ENCODE peak calls at places on chromosome 13, in nine cellular contexts. J is IMR-90; L is CD4-positive, alpha-beta memory T cell; W is heart left ventricle; A is MG63; X is right cardiac atrium; O is endodermal cell; G is transverse colon; P is psoas muscle. R is an unnamed sample.
A peak's percentile ranks its signal among the peaks of the same experiment; 100 is the strongest.

GRCh38 chr13:91135376-91135775 is 212.1 kb upstream of the MIR17HG start:
- DNase-seq in J (no peak), L (no peak), W (no peak), A (no peak), X (no peak), O (no peak), G (no peak), P (no peak), R (no peak)

GRCh38 chr13:25352230-25352629 is 19.5 kb upstream of the ATP8A2 start:
- DNase-seq in J (no peak), L (no peak), W (no peak), A (no peak), X (no peak), O (no peak), G (no peak), P (no peak), R (no peak)

GRCh38 chr13:80338781-80339577 is 1.9 kb downstream of the SPRY2 start:
- DNase-seq in J (peak; percentile 88), L (no peak), W (peak; percentile 88), A (peak; percentile 70), X (peak; percentile 77), O (peak; percentile 79), G (peak; percentile 60), P (peak; percentile 78), R (no peak)

GRCh38 chr13:67120872-67121531 is 109.1 kb downstream of the PCDH9 start:
- DNase-seq in J (peak; percentile 76), L (no peak), W (no peak), A (no peak), X (no peak), O (no peak), G (no peak), P (no peak), R (no peak)

GRCh38 chr13:30191491-30192100 is 115.8 kb downstream of the KATNAL1 start:
- DNase-seq in J (peak; percentile 54), L (no peak), W (no peak), A (peak; percentile 44), X (no peak), O (no peak), G (no peak), P (no peak), R (no peak)

GRCh38 chr13:59343993-59344780 is 819.5 kb downstream of the DIAPH3 start:
- DNase-seq in J (no peak), L (no peak), W (no peak), A (no peak), X (no peak), O (no peak), G (no peak), P (no peak), R (no peak)

GRCh38 chr13:59906413-59907027 is 257.2 kb downstream of the DIAPH3 start:
- DNase-seq in J (peak; percentile 58), L (no peak), W (no peak), A (no peak), X (no peak), O (no peak), G (no peak), P (no peak), R (no peak)

GRCh38 chr13:66778461-66778860 is 451.7 kb downstream of the PCDH9 start:
- DNase-seq in J (no peak), L (no peak), W (no peak), A (no peak), X (no peak), O (no peak), G (no peak), P (no peak), R (no peak)

GRCh38 chr13:72150502-72150901 is 283.5 kb upstream of the DACH1 start:
- DNase-seq in J (no peak), L (no peak), W (no peak), A (no peak), X (no peak), O (no peak), G (no peak), P (no peak), R (no peak)

GRCh38 chr13:27920677-27921420 is 1.0 kb downstream of the PDX1 start:
- DNase-seq in J (peak; percentile 6), L (no peak), W (no peak), A (peak; percentile 10), X (no peak), O (peak; percentile 72), G (no peak), P (no peak), R (no peak)

GRCh38 chr13:20819715-20820114 is 46.0 kb upstream of the EEF1AKMT1 start:
- DNase-seq in J (no peak), L (no peak), W (no peak), A (no peak), X (no peak), O (no peak), G (no peak), P (no peak), R (no peak)

GRCh38 chr13:98664047-98664446 is 87.1 kb upstream of the STK24 start:
- DNase-seq in J (peak; percentile 85), L (peak; percentile 46), W (no peak), A (peak; percentile 82), X (no peak), O (no peak), G (no peak), P (no peak), R (no peak)

GRCh38 chr13:99464441-99464949 is 36.8 kb upstream of the TM9SF2 start:
- DNase-seq in J (peak; percentile 48), L (no peak), W (no peak), A (no peak), X (no peak), O (no peak), G (no peak), P (no peak), R (no peak)

GRCh38 chr13:92761710-92762109 is 464.9 kb upstream of the GPC6 start:
- DNase-seq in J (no peak), L (no peak), W (no peak), A (no peak), X (no peak), O (no peak), G (no peak), P (no peak), R (no peak)

GRCh38 chr13:49517461-49517860 is 21.7 kb downstream of the PHF11 start:
- DNase-seq in J (no peak), L (no peak), W (no peak), A (no peak), X (no peak), O (peak; percentile 70), G (no peak), P (no peak), R (no peak)

GRCh38 chr13:66171821-66172220 is 1058.3 kb downstream of the PCDH9 start:
- DNase-seq in J (no peak), L (no peak), W (no peak), A (no peak), X (no peak), O (no peak), G (no peak), P (no peak), R (no peak)

GRCh38 chr13:100378533-100378932 is 210.1 kb downstream of the GGACT start:
- DNase-seq in J (no peak), L (no peak), W (no peak), A (no peak), X (no peak), O (no peak), G (no peak), P (no peak), R (no peak)

GRCh38 chr13:42215578-42216421 is 56.2 kb upstream of the AKAP11 start:
- DNase-seq in J (peak; percentile 60), L (no peak), W (no peak), A (peak; percentile 33), X (no peak), O (peak; percentile 78), G (no peak), P (no peak), R (no peak)

GRCh38 chr13:94677799-94678198 is 34.5 kb downstream of the SOX21 start:
- DNase-seq in J (no peak), L (no peak), W (no peak), A (no peak), X (no peak), O (peak; percentile 67), G (no peak), P (no peak), R (no peak)

DNA sequence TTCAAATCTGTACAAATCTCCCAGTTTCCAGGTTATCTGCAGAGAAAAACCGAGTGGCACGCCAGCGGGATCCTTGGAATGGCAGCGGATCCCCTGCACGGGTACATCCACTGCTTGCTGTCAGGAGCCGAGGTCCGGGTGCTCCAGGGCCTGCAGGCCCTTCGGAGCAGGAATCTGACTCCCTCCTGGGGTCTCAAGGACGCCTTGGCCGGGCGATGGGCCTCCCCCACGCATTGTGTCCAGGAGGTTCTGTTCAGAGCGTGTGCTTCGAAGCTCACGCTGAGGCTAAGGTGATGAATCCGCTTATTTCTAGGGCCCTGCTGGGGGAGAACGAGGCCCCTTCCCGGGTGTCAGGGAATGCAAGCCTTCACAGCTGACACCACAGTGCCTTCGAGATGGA is 148.9 kb downstream of the SOX1 start:
- DNase-seq in J (no peak), L (no peak), W (no peak), A (no peak), X (no peak), O (peak; percentile 35), G (no peak), P (no peak), R (no peak)
- H3K9me3 ChIP-seq in J (peaks cover 31% of the 10 kb centered on the region), L (no peaks in the 10 kb centered on the region), W (no peaks in the 10 kb centered on the region), A (no peaks in the 10 kb centered on the region), X (no peaks in the 10 kb centered on the region), O (no peaks in the 10 kb centered on the region), G (no peaks in the 10 kb centered on the region), P (no peaks in the 10 kb centered on the region), R (no peaks in the 10 kb centered on the region)

GRCh38 chr13:77692746-77693448 is 4.6 kb upstream of the SLAIN1 start:
- DNase-seq in J (no peak), L (no peak), W (no peak), A (no peak), X (no peak), O (no peak), G (no peak), P (no peak), R (no peak)
- H3K9me3 ChIP-seq in J (no peaks in the 10 kb centered on the region), L (no peaks in the 10 kb centered on the region), W (no peaks in the 10 kb centered on the region), A (no peaks in the 10 kb centered on the region), X (no peaks in the 10 kb centered on the region), O (no peaks in the 10 kb centered on the region), G (no peaks in the 10 kb centered on the region), P (no peaks in the 10 kb centered on the region), R (no peaks in the 10 kb centered on the region)

DNA sequence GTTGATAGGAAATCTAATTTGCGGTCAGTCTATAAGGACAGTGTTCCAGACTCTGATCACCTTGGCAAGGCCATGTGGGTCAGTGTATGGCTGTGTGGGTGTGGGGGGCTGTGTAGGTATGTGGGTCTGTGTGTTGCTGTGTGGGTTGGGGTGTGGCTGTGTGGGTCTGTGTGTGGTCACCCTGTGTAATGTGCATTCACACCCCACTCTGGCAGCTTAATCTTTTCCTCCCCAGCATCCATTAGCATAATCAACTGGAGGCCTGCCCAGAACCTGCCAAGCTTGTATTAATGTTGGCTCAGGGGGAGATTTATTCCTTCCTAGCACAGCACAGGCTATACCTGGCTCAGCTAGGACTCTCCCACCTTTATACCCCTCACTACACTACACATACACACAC is 203.2 kb downstream of the TUBA3C start:
- DNase-seq in J (no peak), L (no peak), W (peak; percentile 46), A (no peak), X (no peak), O (no peak), G (no peak), P (no peak), R (no peak)
- H3K9me3 ChIP-seq in J (peaks cover 21% of the 10 kb centered on the region), L (no peaks in the 10 kb centered on the region), W (no peaks in the 10 kb centered on the region), A (no peaks in the 10 kb centered on the region), X (no peaks in the 10 kb centered on the region), O (peaks cover 85% of the 10 kb centered on the region), G (no peaks in the 10 kb centered on the region), P (no peaks in the 10 kb centered on the region), R (peaks cover 6% of the 10 kb centered on the region)

GRCh38 chr13:19171563-19171962 is 10.1 kb downstream of the TUBA3C start:
- DNase-seq in J (no peak), L (no peak), W (no peak), A (no peak), X (no peak), O (no peak), G (no peak), P (no peak), R (no peak)
- H3K9me3 ChIP-seq in J (peaks cover 40% of the 10 kb centered on the region), L (no peaks in the 10 kb centered on the region), W (no peaks in the 10 kb centered on the region), A (no peaks in the 10 kb centered on the region), X (no peaks in the 10 kb centered on the region), O (peaks cover 60% of the 10 kb centered on the region), G (no peaks in the 10 kb centered on the region), P (no peaks in the 10 kb centered on the region), R (no peaks in the 10 kb centered on the region)